ENCODE peak calls at places on chromosomes 3 and 15, in six cellular contexts. J, D, O, H, R and E are unnamed samples.

GRCh38 chr3:138456961-138457862 is 22.8 kb downstream of the ESYT3 start:
- DNase-seq in H (no peak), J (no peak), D (no peak), R (no peak), O (no peak), E (no peak)

GRCh38 chr15:64515196-64515595 is 54.8 kb downstream of the ZNF609 start:
- DNase-seq in J (no peak), R (no peak), O (no peak), H (no peak), D (peak; percentile 58), E (no peak)

GRCh38 chr3:131007256-131007655 is 19.4 kb downstream of the ASTE1 start:
- DNase-seq in J (no peak), O (no peak), R (no peak), D (no peak), H (no peak), E (no peak)

GRCh38 chr3:185824051-185824466 is 783 bp downstream of the IGF2BP2 start:
- DNase-seq in D (peak; percentile 19), R (no peak), H (peak; percentile 32), O (peak; percentile 65), J (no peak), E (no peak)

GRCh38 chr15:84749111-84749991 is 959 bp downstream of the ZNF592 start:
- DNase-seq in O (peak; percentile 53), J (no peak), H (peak; percentile 36), R (peak; percentile 41), D (peak; percentile 42), E (no peak)

GRCh38 chr15:61681676-61682075 is 378.6 kb downstream of the VPS13C start:
- DNase-seq in O (no peak), J (no peak), H (no peak), D (no peak), R (no peak), E (no peak)

GRCh38 chr15:51842852-51843737 is 13.6 kb downstream of the TMOD3 start:
- DNase-seq in D (no peak), R (peak; percentile 40), J (no peak), H (peak; percentile 33), O (no peak), E (peak; percentile 52)

GRCh38 chr15:82530606-82531379 is 9.5 kb downstream of the RPS17 start:
- DNase-seq in R (peak; percentile 69), O (peak; percentile 76), H (peak; percentile 59), J (no peak), D (peak; percentile 85), E (peak; percentile 78)

GRCh38 chr3:10553586-10554235 is 48.3 kb upstream of the ATP2B2 start:
- DNase-seq in J (no peak), O (peak; percentile 97), R (no peak), D (no peak), H (peak; percentile 19), E (no peak)

GRCh38 chr3:5275529-5275928 is 88.0 kb downstream of the EDEM1 start:
- DNase-seq in J (no peak), H (peak; percentile 21), R (peak; percentile 28), D (no peak), O (no peak), E (no peak)

GRCh38 chr3:43689766-43690399 is 855 bp upstream of the ABHD5 start:
- DNase-seq in R (no peak), D (peak; percentile 12), O (no peak), J (no peak), H (no peak), E (no peak)

GRCh38 chr3:184255291-184256039 is 5.9 kb downstream of the CAMK2N2 start:
- DNase-seq in D (no peak), H (no peak), R (no peak), O (no peak), J (no peak), E (no peak)

GRCh38 chr3:128475355-128475754 is 8.7 kb upstream of the DNAJB8 start:
- DNase-seq in H (no peak), J (no peak), D (no peak), O (no peak), R (no peak), E (no peak)

GRCh38 chr15:79115461-79115860 is 24.9 kb upstream of the RASGRF1 start:
- DNase-seq in O (no peak), H (no peak), J (no peak), D (no peak), R (no peak), E (no peak)

GRCh38 chr3:188194327-188194726 is 40.4 kb downstream of the LPP start:
- DNase-seq in R (peak; percentile 43), J (no peak), H (no peak), O (no peak), D (no peak), E (no peak)

GRCh38 chr3:69665026-69665739 is 74.1 kb upstream of the MITF start:
- DNase-seq in J (no peak), D (peak; percentile 58), R (peak; percentile 72), O (no peak), H (peak; percentile 56), E (no peak)

GRCh38 chr3:138418556-138419206 is 15.7 kb upstream of the ESYT3 start:
- DNase-seq in R (peak; percentile 61), J (no peak), D (no peak), H (no peak), O (no peak), E (no peak)

GRCh38 chr15:42111924-42112323 is 17.6 kb upstream of the PLA2G4D start:
- DNase-seq in O (no peak), R (no peak), D (no peak), J (no peak), H (no peak), E (peak; percentile 16)

GRCh38 chr3:194134231-194134756 is 1.7 kb upstream of the HES1 start:
- DNase-seq in J (peak; percentile 50), D (peak; percentile 67), H (peak; percentile 93), R (peak; percentile 94), O (peak; percentile 87), E (peak; percentile 41)

GRCh38 chr3:194135806-194136518 is at the start of gene HES1:
- DNase-seq in J (peak; percentile 68), R (peak; percentile 99), O (peak; percentile 99), H (peak; percentile 98), D (peak; percentile 97), E (peak; percentile 95)

GRCh38 chr3:194136519-194137313 is 768 bp downstream of the HES1 start:
- DNase-seq in R (peak; percentile 87), H (peak; percentile 91), O (peak; percentile 76), J (peak; percentile 39), D (no peak), E (peak; percentile 66)

GRCh38 chr3:194134757-194135515 is 1.0 kb upstream of the HES1 start:
- DNase-seq in H (peak; percentile 99), R (peak; percentile 98), O (peak; percentile 95), J (peak; percentile 78), D (peak; percentile 93), E (peak; percentile 93)

GRCh38 chr3:194135516-194135805 is 487 bp upstream of the HES1 start:
- DNase-seq in D (no peak), O (peak; percentile 56), R (no peak), J (no peak), H (no peak), E (no peak)
- H3K4me3 ChIP-seq in D (peak overlapping the region; percentile 58), O (peak overlapping the region; percentile 71), R (peak overlapping the region; percentile 55), J (peak overlapping the region; percentile 70), H (peak overlapping the region; percentile 37), E (peak overlapping the region; percentile 61)

DNA sequence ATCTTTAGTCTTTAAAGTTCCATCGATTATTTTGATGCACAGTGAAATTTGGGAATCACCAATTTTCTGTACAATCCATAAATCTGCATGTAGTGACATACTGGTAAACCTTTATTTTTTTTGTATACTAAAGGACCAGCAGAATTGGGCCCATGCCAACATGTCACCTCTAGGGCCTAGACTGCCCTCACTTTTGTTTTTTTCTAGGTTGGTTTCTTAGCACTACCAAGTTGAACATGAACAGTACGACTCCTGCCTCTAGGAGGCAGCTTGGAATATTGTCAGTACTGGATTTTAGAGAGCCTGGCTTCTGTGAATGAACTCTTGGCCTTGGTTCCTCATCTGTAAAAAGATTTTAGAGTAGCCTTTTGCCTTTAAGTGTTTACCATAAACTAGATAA is 32.3 kb downstream of the NKIRAS1 start:
- DNase-seq in R (no peak), D (no peak), H (no peak), J (no peak), O (no peak), E (no peak)
- TF ChIP-seq CTCF in R (peak; percentile 28), D (peak; percentile 12), H (peak; percentile 18), J (no peak), O (peak; percentile 37), E (peak; percentile 8)

DNA sequence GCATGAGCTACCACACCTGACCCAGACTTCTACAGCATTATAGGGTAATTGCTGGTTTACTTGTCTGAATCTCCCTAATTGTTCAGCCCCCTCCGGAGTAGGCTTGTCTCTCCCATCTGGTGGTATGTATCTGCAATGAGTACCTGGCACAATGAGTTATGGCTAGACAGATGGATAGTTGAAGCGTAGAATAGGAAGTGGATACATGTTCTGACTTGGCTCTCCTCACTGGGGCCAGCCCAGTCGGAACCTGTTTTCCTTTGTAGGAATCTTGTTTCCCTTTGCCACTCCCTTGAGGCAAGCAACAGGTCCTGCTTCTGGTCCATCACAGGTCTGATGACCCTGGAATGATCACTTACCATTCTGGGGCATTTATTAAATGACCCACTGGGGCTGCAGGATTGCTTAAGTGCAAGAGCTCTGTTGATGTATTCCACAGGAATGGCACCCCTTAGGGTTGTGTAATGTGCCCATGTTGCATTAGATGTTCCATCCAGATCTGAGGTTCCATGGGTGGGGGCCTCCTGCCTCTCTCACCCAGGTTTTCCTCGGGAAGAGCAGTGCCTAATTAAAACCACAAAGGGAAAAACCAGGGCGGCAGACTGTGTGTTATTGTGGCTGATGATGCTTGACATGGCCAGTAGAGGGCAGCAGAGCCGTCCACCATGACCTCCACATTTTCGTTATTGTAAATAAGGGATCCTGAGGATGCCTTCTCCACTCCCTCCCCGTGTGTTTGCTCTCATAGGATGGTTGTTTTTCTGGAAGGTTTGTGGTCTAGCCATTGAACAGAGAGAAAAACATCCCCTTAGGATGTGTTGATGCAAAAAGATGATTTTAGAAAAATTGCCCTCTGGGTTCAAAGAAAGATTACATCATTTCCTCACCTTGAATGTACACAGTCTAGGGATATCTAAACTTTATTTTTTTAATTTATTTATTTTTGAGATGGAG is 58.0 kb downstream of the CMTM8 start:
- DNase-seq in O (peak; percentile 75), R (peak; percentile 78), D (peak; percentile 72), J (peak; percentile 21), H (peak; percentile 80), E (peak; percentile 87)
- H3K4me3 ChIP-seq in O (no peak overlapping the region), R (no peak overlapping the region), D (no peak overlapping the region), J (no peak overlapping the region), H (no peak overlapping the region), E (no peak overlapping the region)

GRCh38 chr3:159823763-159824162 is 164.9 kb upstream of the IL12A start:
- DNase-seq in D (no peak), O (no peak), H (no peak), J (no peak), R (no peak), E (no peak)

GRCh38 chr3:159819676-159820075 is 169.0 kb upstream of the IL12A start:
- DNase-seq in R (no peak), O (no peak), J (no peak), H (no peak), D (no peak), E (no peak)

GRCh38 chr3:159821737-159822136 is 166.9 kb upstream of the IL12A start:
- DNase-seq in O (no peak), J (no peak), H (no peak), D (no peak), R (no peak), E (no peak)

GRCh38 chr3:159818997-159819500 is 169.6 kb upstream of the IL12A start:
- DNase-seq in D (no peak), H (no peak), R (no peak), O (no peak), J (no peak), E (no peak)

DNA sequence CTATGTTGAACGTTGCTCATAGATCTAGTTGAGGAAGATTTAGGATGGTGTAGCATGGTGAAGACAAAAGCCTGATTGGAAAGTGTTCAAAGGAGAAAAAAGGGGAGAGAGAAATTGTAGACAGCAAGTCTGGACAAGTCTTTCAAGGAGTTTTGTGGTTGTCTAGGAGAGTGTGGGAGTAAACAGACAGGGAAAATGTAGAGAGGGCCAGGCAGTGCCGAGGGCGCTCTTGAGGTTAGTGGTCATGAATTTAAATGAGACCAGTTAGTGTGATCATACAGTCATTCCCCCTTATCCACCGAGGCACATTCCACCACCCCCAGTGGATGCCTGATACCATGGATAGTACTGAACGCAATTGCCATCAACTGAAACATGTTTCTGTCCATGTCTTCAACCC is 167.5 kb upstream of the IL12A start:
- DNase-seq in H (no peak), R (peak; percentile 46), O (no peak), J (no peak), D (no peak), E (no peak)
- TF ChIP-seq CTCF in H (no peak), R (no peak), O (no peak), J (no peak), D (no peak), E (no peak)